ENCODE peak calls at places on chromosomes 1 and 21, in seven cellular contexts. S is lower leg skin, D is kidney, K is AG10803, O is NB4, R is heart left ventricle, P is pancreas. L is an unnamed sample.

GRCh38 chr21:28110074-28110473 is 882.6 kb downstream of the LTN1 start:
- DNase-seq in S (no peak), D (no peak), K (no peak), O (no peak), R (no peak), P (no peak), L (no peak)

GRCh38 chr1:90721210-90722194 is 4.4 kb upstream of the BARHL2 start:
- DNase-seq in S (no peak), D (no peak), K (peak; percentile 38), O (peak; percentile 67), R (no peak), P (no peak), L (no peak)

GRCh38 chr1:164630626-164631396 is 71.8 kb downstream of the PBX1 start:
- DNase-seq in S (no peak), D (no peak), K (peak; percentile 51), O (no peak), R (no peak), P (no peak), L (no peak)

GRCh38 chr1:87045757-87046422 is 131.5 kb downstream of the HS2ST1 start:
- DNase-seq in S (no peak), D (no peak), K (no peak), O (no peak), R (no peak), P (no peak), L (no peak)

GRCh38 chr21:14880922-14881321 is 183.9 kb downstream of the NRIP1 start:
- DNase-seq in S (no peak), D (no peak), K (peak; percentile 73), O (no peak), R (no peak), P (no peak), L (peak; percentile 93)

GRCh38 chr1:53737648-53738204 is 1.2 kb downstream of the GLIS1 start:
- DNase-seq in S (no peak), D (peak; percentile 78), K (no peak), O (no peak), R (no peak), P (peak; percentile 66), L (no peak)

GRCh38 chr1:200410566-200410878 is 686 bp upstream of the ZNF281 start:
- DNase-seq in S (no peak), D (no peak), K (no peak), O (peak; percentile 61), R (no peak), P (no peak), L (no peak)

GRCh38 chr1:115430717-115431116 is 92.7 kb upstream of the NGF start:
- DNase-seq in S (no peak), D (no peak), K (peak; percentile 97), O (peak; percentile 45), R (no peak), P (no peak), L (peak; percentile 67)

GRCh38 chr21:36246080-36246631 is 73.8 kb upstream of the MORC3 start:
- DNase-seq in S (no peak), D (peak; percentile 74), K (no peak), O (no peak), R (no peak), P (no peak), L (no peak)

GRCh38 chr1:84750110-84750509 is 59.8 kb upstream of the SSX2IP start:
- DNase-seq in S (no peak), D (no peak), K (no peak), O (no peak), R (no peak), P (no peak), L (no peak)

GRCh38 chr1:155324717-155325595 is 4.3 kb downstream of the RUSC1 start:
- DNase-seq in S (peak; percentile 92), D (peak; percentile 90), K (peak; percentile 36), O (peak; percentile 54), R (peak; percentile 64), P (peak; percentile 82), L (no peak)

GRCh38 chr1:200206340-200206739 is 178.8 kb downstream of the NR5A2 start:
- DNase-seq in S (no peak), D (no peak), K (peak; percentile 67), O (peak; percentile 16), R (no peak), P (no peak), L (no peak)

GRCh38 chr1:192878249-192878648 is 69.4 kb downstream of the RGS2 start:
- DNase-seq in S (no peak), D (peak; percentile 51), K (peak; percentile 25), O (no peak), R (peak; percentile 69), P (no peak), L (no peak)

GRCh38 chr21:19010996-19011395 is 607.4 kb upstream of the TMPRSS15 start:
- DNase-seq in S (no peak), D (no peak), K (no peak), O (no peak), R (peak; percentile 24), P (no peak), L (no peak)

GRCh38 chr1:25804964-25805862 is 5.2 kb downstream of the SELENON start:
- DNase-seq in S (no peak), D (peak; percentile 44), K (no peak), O (no peak), R (no peak), P (no peak), L (no peak)

GRCh38 chr21:45132841-45133573 is 58.6 kb downstream of the ADARB1 start:
- DNase-seq in S (peak; percentile 93), D (no peak), K (peak; percentile 53), O (no peak), R (no peak), P (no peak), L (no peak)

GRCh38 chr1:7886346-7886745 is 33.5 kb upstream of the UTS2 start:
- DNase-seq in S (peak; percentile 29), D (no peak), K (peak; percentile 40), O (no peak), R (no peak), P (no peak), L (peak; percentile 68)

GRCh38 chr1:78005755-78006154 is 1.0 kb downstream of the DNAJB4 start:
- DNase-seq in S (no peak), D (no peak), K (peak; percentile 90), O (peak; percentile 38), R (no peak), P (no peak), L (peak; percentile 87)

GRCh38 chr1:167081594-167081993 is 8.6 kb downstream of the GPA33 start:
- DNase-seq in S (no peak), D (no peak), K (no peak), O (no peak), R (no peak), P (no peak), L (no peak)
- H3K4me3 ChIP-seq in S (no peak overlapping the region), D (no peak overlapping the region), K (no peak overlapping the region), O (no peak overlapping the region), R (no peak overlapping the region), P (no peak overlapping the region), L (no peak overlapping the region)

GRCh38 chr1:110035236-110035752 is 870 bp downstream of the STRIP1 start:
- DNase-seq in S (no peak), D (no peak), K (peak; percentile 34), O (no peak), R (no peak), P (no peak), L (no peak)

GRCh38 chr1:110042981-110043380 is 8.6 kb downstream of the STRIP1 start:
- DNase-seq in S (no peak), D (no peak), K (no peak), O (no peak), R (no peak), P (no peak), L (no peak)

GRCh38 chr1:110039641-110040040 is 5.2 kb downstream of the STRIP1 start:
- DNase-seq in S (peak; percentile 58), D (no peak), K (no peak), O (no peak), R (no peak), P (peak; percentile 73), L (no peak)

GRCh38 chr1:110038271-110038670 is 3.8 kb downstream of the STRIP1 start:
- DNase-seq in S (peak; percentile 52), D (no peak), K (no peak), O (no peak), R (no peak), P (no peak), L (no peak)

GRCh38 chr1:110040548-110040947 is 6.1 kb downstream of the STRIP1 start:
- DNase-seq in S (peak; percentile 40), D (no peak), K (no peak), O (no peak), R (no peak), P (no peak), L (no peak)
- TF ChIP-seq CTCF in S (no peak), D (no peak), K (no peak), O (no peak), R (no peak), P (no peak), L (no peak)

GRCh38 chr1:27959792-27960603 is at the start of gene XKR8:
- DNase-seq in S (peak; percentile 95), D (peak; percentile 94), K (peak; percentile 64), O (peak; percentile 77), R (peak; percentile 88), P (peak; percentile 92), L (peak; percentile 37)

GRCh38 chr1:27961646-27962221 is 2.0 kb downstream of the XKR8 start:
- DNase-seq in S (no peak), D (no peak), K (no peak), O (no peak), R (no peak), P (no peak), L (no peak)

GRCh38 chr1:27963393-27963792 is 3.6 kb downstream of the XKR8 start:
- DNase-seq in S (peak; percentile 80), D (peak; percentile 66), K (no peak), O (no peak), R (no peak), P (no peak), L (no peak)

GRCh38 chr1:27958513-27958912 is 1.3 kb upstream of the XKR8 start:
- DNase-seq in S (no peak), D (peak; percentile 82), K (no peak), O (no peak), R (no peak), P (no peak), L (no peak)

DNA sequence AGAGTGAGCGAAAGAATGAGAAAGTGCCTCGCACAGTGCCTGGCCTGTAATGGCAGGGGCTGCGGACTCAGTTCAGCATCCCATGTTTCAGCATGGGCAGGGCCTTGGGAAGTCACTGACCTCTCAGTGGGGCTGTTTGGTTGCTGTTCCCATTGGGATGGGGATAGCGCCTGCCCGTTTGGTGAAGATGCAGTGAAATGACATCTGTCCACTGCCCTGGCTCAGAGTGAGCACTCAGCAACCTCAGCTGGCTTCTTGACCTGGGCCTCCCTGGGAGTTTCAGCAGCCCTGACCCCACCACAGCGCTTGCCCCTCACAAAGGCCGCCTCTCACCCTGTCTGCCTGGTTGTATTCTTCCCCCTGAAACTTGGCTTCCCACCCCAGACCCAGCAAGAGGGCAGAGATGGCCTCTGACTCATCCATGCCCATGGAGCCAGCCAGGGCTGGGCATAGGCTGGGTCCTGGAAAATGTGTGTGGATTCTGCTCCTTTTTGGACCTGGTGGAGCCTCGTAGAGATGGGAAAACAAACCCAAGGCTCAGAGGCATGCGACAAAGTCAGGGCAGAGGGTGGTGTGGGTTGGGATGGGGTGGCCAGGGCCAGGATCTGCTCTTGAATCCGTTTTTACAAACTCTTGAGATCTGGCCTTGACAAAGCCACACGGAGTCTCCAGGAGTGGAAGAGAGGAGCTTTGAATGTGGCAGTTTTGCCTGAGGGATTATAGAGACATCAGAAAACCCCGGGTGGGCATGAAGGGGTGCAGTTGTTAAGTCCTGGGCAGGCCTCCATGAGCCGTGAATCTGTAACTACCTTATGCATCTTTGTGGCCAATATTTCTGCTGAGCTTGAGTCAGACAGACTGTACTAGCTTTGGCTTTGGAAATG is 1.2 kb downstream of the XKR8 start:
- DNase-seq in S (no peak), D (no peak), K (no peak), O (no peak), R (no peak), P (no peak), L (no peak)
- H3K4me3 ChIP-seq in S (no peak overlapping the region), D (peak overlapping the region; percentile 67), K (peak overlapping the region; percentile 82), O (no peak overlapping the region), R (no peak overlapping the region), P (peak overlapping the region; percentile 87), L (peak overlapping the region; percentile 63)

GRCh38 chr1:1969953-1970716 is 33.5 kb downstream of the CFAP74 start:
- DNase-seq in S (no peak), D (peak; percentile 69), K (no peak), O (no peak), R (no peak), P (no peak), L (no peak)
- TF ChIP-seq CTCF in S (no peak), D (no peak), K (no peak), O (no peak), R (no peak), P (no peak), L (no peak)

L was measured in retinal pigment epithelial cell.